ENCODE peak calls at places on chromosome 19, in four cellular contexts. F, O, A and V are unnamed samples.

GRCh38 chr19:20278342-20278741 is 111.3 kb downstream of the ZNF486 start:
- DNase-seq in O (no peak), F (no peak), A (no peak), V (no peak)

GRCh38 chr19:28012361-28012760 is 1200.6 kb downstream of the UQCRFS1 start:
- DNase-seq in A (no peak), F (no peak), O (peak), V (peak)

GRCh38 chr19:18856385-18857126 is 24.8 kb downstream of the UPF1 start:
- DNase-seq in A (no peak), F (no peak), O (peak), V (no peak)

GRCh38 chr19:41795031-41795461 is 1.3 kb upstream of the CEACAM3 start:
- DNase-seq in F (no peak), O (peak), A (no peak), V (no peak)

GRCh38 chr19:49896863-49897621 is at the start of gene IL4I1:
- DNase-seq in F (no peak), O (peak), A (no peak), V (no peak)

GRCh38 chr19:11261902-11262839 is at the start of gene DOCK6:
- DNase-seq in F (peak), O (peak), A (no peak), V (peak)

GRCh38 chr19:49391581-49392399 is 3.7 kb downstream of the KASH5 start:
- DNase-seq in O (peak), A (no peak), F (peak), V (peak)

GRCh38 chr19:29881386-29881785 is 60.7 kb upstream of the URI1 start:
- DNase-seq in A (no peak), O (no peak), F (no peak), V (no peak)

GRCh38 chr19:49553451-49554271 is 25.9 kb downstream of the RCN3 start:
- DNase-seq in A (no peak), F (no peak), O (no peak), V (no peak)

GRCh38 chr19:6464070-6464873 is at the start of gene CRB3:
- DNase-seq in F (no peak), O (no peak), A (no peak), V (peak)

GRCh38 chr19:3516675-3517207 is 10.6 kb downstream of the FZR1 start:
- DNase-seq in F (no peak), A (no peak), O (no peak), V (no peak)

GRCh38 chr19:8310342-8311055 is 2.3 kb upstream of the CD320 start:
- DNase-seq in O (no peak), A (no peak), F (no peak), V (no peak)

GRCh38 chr19:6250909-6251308 is 28.9 kb downstream of the MLLT1 start:
- DNase-seq in O (no peak), A (no peak), F (no peak), V (no peak)

GRCh38 chr19:19628499-19629134 is 597 bp upstream of the LPAR2 start:
- DNase-seq in F (no peak), O (peak), A (no peak), V (peak)

GRCh38 chr19:485583-486236 is 10.6 kb upstream of the MADCAM1 start:
- DNase-seq in F (no peak), A (no peak), O (no peak), V (peak)

GRCh38 chr19:378706-379105 is 30.2 kb downstream of the C2CD4C start:
- DNase-seq in A (no peak), F (no peak), O (no peak), V (no peak)

GRCh38 chr19:2253106-2254051 is 2.8 kb downstream of the JSRP1 start:
- DNase-seq in A (no peak), O (peak), F (no peak), V (peak)

GRCh38 chr19:2477141-2477710 is 1.3 kb downstream of the GADD45B start:
- DNase-seq in A (no peak), F (peak), O (peak), V (peak)

GRCh38 chr19:42563352-42564210 is 31.1 kb downstream of the CEACAM8 start:
- DNase-seq in A (no peak), F (peak), O (peak), V (no peak)

GRCh38 chr19:56567274-56568120 is at the start of gene ZNF470:
- DNase-seq in O (peak), A (peak), F (peak), V (peak)

GRCh38 chr19:1261863-1262686 is 7.1 kb upstream of the CIRBP start:
- DNase-seq in A (peak), F (peak), O (no peak), V (no peak)

GRCh38 chr19:10431943-10432735 is 11.8 kb downstream of the PDE4A start:
- DNase-seq in F (peak), A (no peak), O (peak), V (peak)

GRCh38 chr19:28948531-28948930 is 264.4 kb downstream of the UQCRFS1 start:
- DNase-seq in F (no peak), O (no peak), A (no peak), V (no peak)

GRCh38 chr19:29285187-29285687 is 72.3 kb upstream of the UQCRFS1 start:
- DNase-seq in A (no peak), O (peak), F (no peak), V (no peak)

GRCh38 chr19:5141278-5141925 is 172.5 kb downstream of the KDM4B start:
- DNase-seq in F (peak), A (no peak), O (no peak), V (no peak)

GRCh38 chr19:23440791-23441190 is 45.5 kb upstream of the ZNF91 start:
- DNase-seq in O (peak), F (no peak), A (no peak), V (no peak)

GRCh38 chr19:52601025-52601973 is 31.2 kb downstream of the ZNF701 start:
- DNase-seq in A (peak), F (peak), O (peak), V (peak)